ENCODE peak calls at places on chromosomes 3 and 15, in eight cellular contexts. One of them, this sample, is unnamed.
A peak's percentile ranks its signal among the peaks of the same experiment; 100 is the strongest.

GRCh38 chr3:171851685-171852084 is 8.5 kb downstream of the TMEM212 start:
- DNase-seq in astrocyte: peak; percentile 87
- DNase-seq in KBM-7: no peak
- DNase-seq in stimulated activated CD8-positive, alpha-beta memory T cell treated with anti-CD3 and anti-CD28 coated beads, Interleukin-2, amount 100 ng/mL, for 48 hours: no peak
- DNase-seq in tibial artery: no peak
- DNase-seq in AG20443: no peak
- DNase-seq in AG08395: no peak
- DNase-seq in NCI-H774: no peak
- DNase-seq in this sample: no peak

GRCh38 chr3:100136921-100137320 is 22.6 kb upstream of the FILIP1L start:
- DNase-seq in astrocyte: no peak
- DNase-seq in KBM-7: no peak
- DNase-seq in stimulated activated CD8-positive, alpha-beta memory T cell treated with anti-CD3 and anti-CD28 coated beads, Interleukin-2, amount 100 ng/mL, for 48 hours: no peak
- DNase-seq in tibial artery: peak; percentile 26
- DNase-seq in AG20443: no peak
- DNase-seq in AG08395: no peak
- DNase-seq in NCI-H774: no peak
- DNase-seq in this sample: no peak

GRCh38 chr15:81410318-81410753 is 36.3 kb upstream of the TMC3 start:
- DNase-seq in astrocyte: peak; percentile 48
- DNase-seq in KBM-7: peak; percentile 94
- DNase-seq in stimulated activated CD8-positive, alpha-beta memory T cell treated with anti-CD3 and anti-CD28 coated beads, Interleukin-2, amount 100 ng/mL, for 48 hours: no peak
- DNase-seq in tibial artery: peak; percentile 79
- DNase-seq in AG20443: peak; percentile 84
- DNase-seq in AG08395: peak; percentile 76
- DNase-seq in NCI-H774: peak; percentile 49
- DNase-seq in this sample: peak; percentile 33

GRCh38 chr15:27623560-27624305 is 475.4 kb downstream of the OCA2 start:
- DNase-seq in astrocyte: no peak
- DNase-seq in KBM-7: no peak
- DNase-seq in stimulated activated CD8-positive, alpha-beta memory T cell treated with anti-CD3 and anti-CD28 coated beads, Interleukin-2, amount 100 ng/mL, for 48 hours: no peak
- DNase-seq in tibial artery: no peak
- DNase-seq in AG20443: no peak
- DNase-seq in AG08395: no peak
- DNase-seq in NCI-H774: peak; percentile 3
- DNase-seq in this sample: no peak

GRCh38 chr3:174232658-174233429 is 626.3 kb upstream of the NAALADL2 start:
- DNase-seq in astrocyte: no peak
- DNase-seq in KBM-7: no peak
- DNase-seq in stimulated activated CD8-positive, alpha-beta memory T cell treated with anti-CD3 and anti-CD28 coated beads, Interleukin-2, amount 100 ng/mL, for 48 hours: no peak
- DNase-seq in tibial artery: no peak
- DNase-seq in AG20443: no peak
- DNase-seq in AG08395: no peak
- DNase-seq in NCI-H774: no peak
- DNase-seq in this sample: no peak

GRCh38 chr3:52183786-52184445 is 14.0 kb upstream of the ALAS1 start:
- DNase-seq in astrocyte: no peak
- DNase-seq in KBM-7: no peak
- DNase-seq in stimulated activated CD8-positive, alpha-beta memory T cell treated with anti-CD3 and anti-CD28 coated beads, Interleukin-2, amount 100 ng/mL, for 48 hours: no peak
- DNase-seq in tibial artery: no peak
- DNase-seq in AG20443: no peak
- DNase-seq in AG08395: no peak
- DNase-seq in NCI-H774: no peak
- DNase-seq in this sample: no peak

GRCh38 chr15:60673918-60674558 is 195.1 kb upstream of the ICE2 start:
- DNase-seq in astrocyte: peak; percentile 95
- DNase-seq in KBM-7: no peak
- DNase-seq in stimulated activated CD8-positive, alpha-beta memory T cell treated with anti-CD3 and anti-CD28 coated beads, Interleukin-2, amount 100 ng/mL, for 48 hours: peak; percentile 47
- DNase-seq in tibial artery: peak; percentile 77
- DNase-seq in AG20443: peak; percentile 86
- DNase-seq in AG08395: peak; percentile 92
- DNase-seq in NCI-H774: peak; percentile 55
- DNase-seq in this sample: no peak

GRCh38 chr3:159866201-159866746 is 122.4 kb upstream of the IL12A start:
- DNase-seq in astrocyte: peak; percentile 41
- DNase-seq in KBM-7: no peak
- DNase-seq in stimulated activated CD8-positive, alpha-beta memory T cell treated with anti-CD3 and anti-CD28 coated beads, Interleukin-2, amount 100 ng/mL, for 48 hours: no peak
- DNase-seq in tibial artery: no peak
- DNase-seq in AG20443: no peak
- DNase-seq in AG08395: no peak
- DNase-seq in NCI-H774: no peak
- DNase-seq in this sample: no peak

GRCh38 chr15:74422723-74423442 is 10.9 kb downstream of the SEMA7A start:
- DNase-seq in astrocyte: peak; percentile 61
- DNase-seq in KBM-7: no peak
- DNase-seq in stimulated activated CD8-positive, alpha-beta memory T cell treated with anti-CD3 and anti-CD28 coated beads, Interleukin-2, amount 100 ng/mL, for 48 hours: no peak
- DNase-seq in tibial artery: no peak
- DNase-seq in AG20443: peak; percentile 89
- DNase-seq in AG08395: peak; percentile 85
- DNase-seq in NCI-H774: no peak
- DNase-seq in this sample: no peak

GRCh38 chr3:126307591-126308393 is 49.4 kb downstream of the KLF15 start:
- DNase-seq in astrocyte: no peak
- DNase-seq in KBM-7: no peak
- DNase-seq in stimulated activated CD8-positive, alpha-beta memory T cell treated with anti-CD3 and anti-CD28 coated beads, Interleukin-2, amount 100 ng/mL, for 48 hours: no peak
- DNase-seq in tibial artery: peak; percentile 10
- DNase-seq in AG20443: no peak
- DNase-seq in AG08395: no peak
- DNase-seq in NCI-H774: no peak
- DNase-seq in this sample: no peak